ENCODE peak calls at places on chromosome 7, in eight cellular contexts. Y, I, O, J, D, N, H and T are unnamed samples.

GRCh38 chr7:152312316-152312715 is 123.5 kb downstream of the KMT2C start:
- DNase-seq in J (no peak), D (peak), H (no peak), Y (no peak), O (no peak), I (no peak), N (no peak), T (no peak)

GRCh38 chr7:48035967-48036478 is 680 bp downstream of the C7orf57 start:
- DNase-seq in J (peak), Y (peak), H (no peak), N (peak), D (peak), O (no peak), I (no peak), T (peak)

GRCh38 chr7:31098606-31099360 is 46.7 kb downstream of the ADCYAP1R1 start:
- DNase-seq in I (no peak), O (no peak), H (no peak), J (no peak), D (no peak), Y (no peak), N (no peak), T (no peak)

GRCh38 chr7:137878333-137878961 is 31.7 kb upstream of the DGKI start:
- DNase-seq in O (no peak), H (no peak), N (peak), I (no peak), Y (no peak), J (no peak), D (peak), T (peak)

GRCh38 chr7:26624431-26624830 is 240.0 kb downstream of the SKAP2 start:
- DNase-seq in Y (no peak), N (no peak), H (no peak), J (no peak), O (no peak), I (no peak), D (no peak), T (no peak)

GRCh38 chr7:54615-55014 is 137.8 kb upstream of the FAM20C start:
- DNase-seq in Y (no peak), H (no peak), O (no peak), D (no peak), I (no peak), N (no peak), J (no peak), T (peak)

GRCh38 chr7:151539055-151539714 is 19.5 kb upstream of the RHEB start:
- DNase-seq in I (no peak), J (peak), H (peak), O (no peak), Y (no peak), N (no peak), D (no peak), T (no peak)

GRCh38 chr7:27129729-27130539 is 623 bp downstream of the HOXA4 start:
- DNase-seq in J (no peak), I (no peak), N (peak), Y (peak), H (peak), D (no peak), O (no peak), T (peak)

GRCh38 chr7:92751902-92752901 is 84.2 kb downstream of the CDK6 start:
- DNase-seq in I (no peak), D (peak), Y (peak), H (peak), O (no peak), J (no peak), N (no peak), T (no peak)

GRCh38 chr7:151452680-151453325 is 12.9 kb upstream of the CRYGN start:
- DNase-seq in I (no peak), J (no peak), D (no peak), O (no peak), H (no peak), N (no peak), Y (no peak), T (no peak)

GRCh38 chr7:43884209-43884608 is 14.9 kb upstream of the MRPS24 start:
- DNase-seq in H (no peak), Y (no peak), J (no peak), O (no peak), D (no peak), N (no peak), I (no peak), T (no peak)

GRCh38 chr7:16586081-16586874 is 59.3 kb downstream of the ANKMY2 start:
- DNase-seq in O (no peak), J (no peak), H (no peak), D (peak), I (no peak), Y (no peak), N (no peak), T (no peak)

GRCh38 chr7:112422842-112423496 is 27.3 kb upstream of the IFRD1 start:
- DNase-seq in H (peak), Y (peak), J (peak), D (peak), I (no peak), N (peak), O (peak), T (peak)